ENCODE peak calls at places on chromosomes 2 and 18, in six cellular contexts. T, P, D, Y, Q and X are unnamed samples.
A peak's percentile ranks its signal among the peaks of the same experiment; 100 is the strongest.

GRCh38 chr2:118875298-118875697 is 27.9 kb upstream of the EN1 start:
- DNase-seq in T (no peak), Q (no peak), D (no peak), P (no peak), Y (no peak), X (no peak)

GRCh38 chr2:102141915-102142828 is at the start of gene IL1R1:
- DNase-seq in Y (no peak), P (peak; percentile 96), T (peak; percentile 75), D (peak; percentile 83), Q (peak; percentile 90), X (no peak)

GRCh38 chr2:56287508-56287907 is 103.7 kb downstream of the CCDC85A start:
- DNase-seq in T (no peak), Q (no peak), Y (no peak), D (no peak), P (no peak), X (no peak)

GRCh38 chr2:101500175-101500574 is 25.3 kb upstream of the RFX8 start:
- DNase-seq in D (peak; percentile 66), Y (no peak), Q (no peak), P (no peak), T (no peak), X (no peak)

GRCh38 chr2:159855153-159856140 is 57.4 kb upstream of the CD302 start:
- DNase-seq in P (no peak), Y (no peak), Q (no peak), D (peak; percentile 30), T (no peak), X (no peak)

GRCh38 chr2:227576110-227576509 is 22.6 kb upstream of the SCYGR2 start:
- DNase-seq in P (no peak), T (no peak), Y (no peak), Q (no peak), D (no peak), X (no peak)

GRCh38 chr18:48663931-48664847 is 125.4 kb downstream of the CTIF start:
- DNase-seq in Y (peak; percentile 52), D (peak; percentile 43), Q (peak; percentile 72), T (peak; percentile 57), P (no peak), X (peak; percentile 85)

GRCh38 chr2:178006710-178007109 is 65.9 kb downstream of the PDE11A start:
- DNase-seq in D (no peak), Q (no peak), P (no peak), T (no peak), Y (no peak), X (no peak)

GRCh38 chr2:18345848-18346247 is 214.6 kb downstream of the RDH14 start:
- DNase-seq in T (peak; percentile 74), P (no peak), Q (no peak), Y (no peak), D (no peak), X (no peak)

GRCh38 chr2:220202066-220202465 is 574.6 kb downstream of the SLC4A3 start:
- DNase-seq in Y (no peak), T (no peak), D (no peak), Q (no peak), P (no peak), X (no peak)

GRCh38 chr2:21676676-21677075 is 552.9 kb downstream of the TDRD15 start:
- DNase-seq in D (no peak), Q (no peak), P (no peak), T (no peak), Y (no peak), X (no peak)

GRCh38 chr18:50240083-50240563 is 26.2 kb downstream of the CFAP53 start:
- DNase-seq in Q (no peak), Y (no peak), P (no peak), T (no peak), D (no peak), X (no peak)

GRCh38 chr2:19911799-19912509 is 10.2 kb upstream of the TTC32 start:
- DNase-seq in T (peak; percentile 88), D (peak; percentile 91), Y (no peak), Q (no peak), P (no peak), X (no peak)

GRCh38 chr2:239517686-239518085 is 116.9 kb upstream of the HDAC4 start:
- DNase-seq in Q (no peak), D (no peak), T (no peak), P (peak; percentile 51), Y (no peak), X (no peak)

GRCh38 chr2:7077660-7078278 is 160.6 kb downstream of the RNF144A start:
- DNase-seq in Y (no peak), T (peak; percentile 30), P (no peak), D (no peak), Q (no peak), X (no peak)

GRCh38 chr2:130387804-130388203 is 31.9 kb downstream of the PTPN18 start:
- DNase-seq in Y (no peak), D (no peak), P (peak; percentile 43), Q (peak; percentile 56), T (no peak), X (peak; percentile 82)

GRCh38 chr18:78595453-78595852 is 384.2 kb upstream of the SALL3 start:
- DNase-seq in Y (no peak), Q (no peak), P (no peak), D (no peak), T (no peak), X (no peak)

GRCh38 chr2:24822049-24822706 is 29.0 kb downstream of the CENPO start:
- DNase-seq in Q (peak; percentile 85), T (no peak), P (no peak), Y (peak; percentile 4), D (no peak), X (no peak)
- H3K36me3 ChIP-seq in Q (peaks cover 8% of the 10 kb centered on the region), T (peaks cover 38% of the 10 kb centered on the region), P (no peaks in the 10 kb centered on the region), Y (peaks cover 99% of the 10 kb centered on the region), D (peaks cover 26% of the 10 kb centered on the region), X (peaks cover 51% of the 10 kb centered on the region)

GRCh38 chr18:9735238-9735637 is 27.1 kb downstream of the RAB31 start:
- DNase-seq in Y (peak; percentile 56), P (no peak), D (no peak), T (no peak), Q (no peak), X (no peak)

GRCh38 chr18:9736445-9736844 is 28.3 kb downstream of the RAB31 start:
- DNase-seq in Q (no peak), P (no peak), T (no peak), D (no peak), Y (no peak), X (peak; percentile 9)

GRCh38 chr18:9732031-9732430 is 23.9 kb downstream of the RAB31 start:
- DNase-seq in D (no peak), Y (no peak), Q (no peak), P (no peak), T (no peak), X (no peak)

GRCh38 chr18:9735879-9736278 is 27.8 kb downstream of the RAB31 start:
- DNase-seq in Y (no peak), T (no peak), P (no peak), D (no peak), Q (no peak), X (no peak)

GRCh38 chr18:9734189-9734588 is 26.1 kb downstream of the RAB31 start:
- DNase-seq in D (no peak), T (no peak), P (no peak), Q (no peak), Y (no peak), X (peak; percentile 22)
- H3K4me1 ChIP-seq in D (no peaks in the 10 kb centered on the region), T (peaks cover 15% of the 10 kb centered on the region), P (no peaks in the 10 kb centered on the region), Q (no peaks in the 10 kb centered on the region), Y (no peaks in the 10 kb centered on the region), X (no peaks in the 10 kb centered on the region)

GRCh38 chr2:149175956-149176355 is 137.5 kb downstream of the LYPD6B start:
- DNase-seq in Q (no peak), P (no peak), Y (no peak), T (peak; percentile 71), D (no peak), X (no peak)

GRCh38 chr2:149183187-149183586 is 144.7 kb downstream of the LYPD6B start:
- DNase-seq in Y (no peak), T (no peak), Q (no peak), P (no peak), D (no peak), X (no peak)

GRCh38 chr2:149184994-149185393 is 145.4 kb upstream of the LYPD6 start:
- DNase-seq in T (no peak), Y (no peak), Q (no peak), P (no peak), D (no peak), X (no peak)

GRCh38 chr2:149178626-149179025 is 140.1 kb downstream of the LYPD6B start:
- DNase-seq in Y (no peak), T (no peak), P (no peak), Q (no peak), D (no peak), X (no peak)

DNA sequence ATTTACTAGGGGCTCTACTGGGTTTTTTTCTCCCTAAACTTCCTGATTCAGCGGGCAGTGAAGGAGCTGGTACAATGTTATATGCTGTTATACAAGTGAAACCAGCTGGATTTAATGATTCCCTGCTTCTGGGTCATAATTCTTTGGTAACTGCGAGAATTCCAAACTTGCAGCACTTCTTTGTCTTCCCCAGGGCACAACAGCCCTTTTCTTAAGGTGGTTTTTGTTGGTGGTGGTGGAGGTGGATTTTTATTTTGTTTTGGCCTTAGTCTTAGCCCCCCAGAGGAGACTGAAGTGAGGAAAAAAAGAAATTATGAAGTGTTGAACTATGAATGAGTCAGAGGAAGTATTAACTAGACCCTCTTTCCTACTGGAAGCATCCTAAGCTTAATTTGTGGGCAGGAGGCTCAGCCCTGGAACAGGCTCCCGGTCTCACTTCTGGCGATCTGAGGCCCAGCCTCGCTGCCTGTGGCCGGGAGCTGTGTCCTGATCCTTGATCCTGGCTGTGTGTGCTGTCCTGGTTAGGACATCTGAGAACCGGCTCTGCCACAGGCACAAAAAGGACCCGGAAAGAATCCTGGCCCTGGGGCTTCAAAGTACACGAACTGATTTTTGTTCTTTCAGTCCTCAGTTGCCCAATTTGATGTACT is 141.9 kb downstream of the LYPD6B start:
- DNase-seq in Y (no peak), T (peak; percentile 34), D (peak; percentile 27), P (peak; percentile 52), Q (no peak), X (no peak)
- H3K9ac ChIP-seq in Y (no peak overlapping the region), T (peak overlapping the region; percentile 53), D (no peak overlapping the region), P (no peak overlapping the region), Q (no peak overlapping the region), X (no peak overlapping the region)

GRCh38 chr2:218235017-218235416 is 18.0 kb downstream of the ARPC2 start:
- DNase-seq in Q (no peak), Y (no peak), D (no peak), P (no peak), T (no peak), X (no peak)
- H3K36me3 ChIP-seq in Q (peaks cover 14% of the 10 kb centered on the region), Y (peaks cover 93% of the 10 kb centered on the region), D (peaks cover 14% of the 10 kb centered on the region), P (peaks cover 17% of the 10 kb centered on the region), T (peaks cover 53% of the 10 kb centered on the region), X (peaks cover 76% of the 10 kb centered on the region)

GRCh38 chr2:207129821-207130220 is 35.9 kb downstream of the KLF7 start:
- DNase-seq in P (no peak), Y (no peak), Q (no peak), D (no peak), T (no peak), X (no peak)
- H3K4me1 ChIP-seq in P (peaks cover 14% of the 10 kb centered on the region), Y (no peaks in the 10 kb centered on the region), Q (peaks cover 24% of the 10 kb centered on the region), D (peaks cover 14% of the 10 kb centered on the region), T (peaks cover 13% of the 10 kb centered on the region), X (no peaks in the 10 kb centered on the region)

DNA sequence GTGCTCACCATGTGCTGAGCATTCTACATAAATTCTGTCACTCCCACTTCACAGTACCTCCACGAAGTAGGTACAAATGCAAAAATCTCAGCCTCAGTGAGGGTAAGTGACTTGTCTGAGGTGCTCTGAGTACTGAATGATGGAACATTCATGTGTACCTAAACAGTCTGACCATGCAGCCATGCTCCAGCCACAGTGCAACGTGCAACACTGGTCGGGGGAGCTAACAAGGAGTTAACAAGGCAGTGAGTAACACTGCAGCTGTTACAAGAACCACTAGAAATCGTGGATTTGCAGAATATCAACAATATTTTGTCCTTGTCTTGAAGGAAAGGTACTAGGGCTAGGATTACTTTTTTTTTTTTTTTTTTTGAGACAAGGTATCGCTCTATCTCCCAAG is 36.6 kb upstream of the NDUFV2 start:
- DNase-seq in Q (no peak), P (no peak), T (no peak), Y (no peak), D (no peak), X (no peak)
- H3K9ac ChIP-seq in Q (no peak overlapping the region), P (no peak overlapping the region), T (no peak overlapping the region), Y (no peak overlapping the region), D (no peak overlapping the region), X (no peak overlapping the region)